ENCODE peak calls at places on chromosomes 2 and 18, in nine cellular contexts. M is IMR-90, Y is neural progenitor cell, R is neuronal stem cell, F is fibroblast of lung, V is colonic mucosa, H is MM.1S, L is mesenchymal stem cell, G is GM23248. I is an unnamed sample.
A peak's percentile ranks its signal among the peaks of the same experiment; 100 is the strongest.

GRCh38 chr2:229612395-229612971 is 101.9 kb downstream of the DNER start:
- DNase-seq in Y (no peak), R (no peak), L (no peak), V (no peak), M (no peak), F (no peak), H (no peak), G (no peak), I (no peak)

GRCh38 chr18:22229456-22230124 is 60.2 kb downstream of the GATA6 start:
- DNase-seq in M (no peak), L (no peak), F (no peak), R (no peak), V (no peak), Y (no peak), G (no peak), H (no peak), I (no peak)

GRCh38 chr2:105409717-105410116 is 10.9 kb upstream of the FHL2 start:
- DNase-seq in H (no peak), G (peak; percentile 96), M (peak; percentile 91), Y (no peak), L (no peak), F (peak; percentile 99), V (no peak), R (no peak), I (peak; percentile 79)

GRCh38 chr2:237879058-237879430 is 19.6 kb downstream of the RAMP1 start:
- DNase-seq in R (no peak), M (peak; percentile 56), Y (no peak), F (peak; percentile 22), V (no peak), H (no peak), L (no peak), G (peak; percentile 66), I (peak; percentile 80)

GRCh38 chr18:34977787-34978532 is 63.3 kb upstream of the MAPRE2 start:
- DNase-seq in L (peak; percentile 58), Y (peak; percentile 62), F (no peak), G (peak; percentile 55), M (peak; percentile 6), V (peak; percentile 82), R (no peak), H (peak; percentile 72), I (peak; percentile 47)

GRCh38 chr2:177265834-177266817 is 1.6 kb upstream of the NFE2L2 start:
- DNase-seq in V (peak; percentile 25), H (peak; percentile 57), M (peak; percentile 46), F (peak; percentile 82), Y (no peak), R (no peak), L (peak; percentile 14), G (peak; percentile 42), I (peak; percentile 80)

GRCh38 chr2:147663153-147663961 is 181.5 kb upstream of the ACVR2A start:
- DNase-seq in V (no peak), G (no peak), R (no peak), H (peak; percentile 71), M (no peak), Y (no peak), L (no peak), F (no peak), I (no peak)

GRCh38 chr18:45802814-45803492 is 22.5 kb upstream of the SIGLEC15 start:
- DNase-seq in G (peak; percentile 99), V (no peak), L (peak; percentile 98), H (no peak), M (peak; percentile 99), F (peak; percentile 100), R (no peak), Y (no peak), I (peak; percentile 86)

GRCh38 chr2:217262916-217263315 is 403.1 kb upstream of the TNP1 start:
- DNase-seq in F (peak; percentile 39), H (no peak), V (no peak), L (no peak), Y (no peak), G (no peak), R (no peak), M (no peak), I (no peak)

DNA sequence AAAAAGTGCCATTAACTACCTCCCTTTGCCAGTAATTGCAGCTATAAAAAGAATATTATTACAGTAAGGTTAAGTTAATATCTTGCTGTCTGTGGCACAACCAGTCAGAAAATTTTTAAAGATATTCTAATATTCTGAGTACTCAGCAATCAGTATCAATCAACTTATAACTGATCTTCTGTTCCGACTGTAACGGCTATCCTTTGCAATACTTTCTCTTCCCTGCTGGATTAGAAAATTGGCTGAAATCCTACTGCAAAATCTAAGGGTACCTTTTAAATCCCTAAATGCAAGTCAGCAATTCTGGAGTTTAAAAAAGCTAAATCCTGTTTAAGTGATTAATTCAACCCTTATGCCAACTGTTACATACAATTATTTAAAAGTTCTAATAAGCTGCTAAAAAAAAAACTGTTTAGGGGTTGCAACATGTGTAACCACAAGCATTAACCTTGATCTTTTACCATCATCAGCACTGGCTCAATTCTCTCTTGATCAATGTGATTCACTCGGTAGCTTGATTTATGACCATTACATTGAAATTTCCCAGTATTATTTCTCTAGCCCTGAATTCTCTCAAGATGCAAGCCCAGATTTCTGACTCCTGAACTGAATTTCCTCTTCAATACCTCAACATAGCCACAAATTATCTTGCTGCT is 20.5 kb downstream of the GAREM1 start:
- DNase-seq in G (no peak), F (peak; percentile 34), L (peak; percentile 30), V (no peak), M (no peak), R (no peak), Y (no peak), H (no peak), I (no peak)
- H3K9ac ChIP-seq in G (no peak overlapping the region), F (no peak overlapping the region), L (no peak overlapping the region), V (no peak overlapping the region), M (no peak overlapping the region), R (no peak overlapping the region), Y (no peak overlapping the region), H (no peak overlapping the region), I (no peak overlapping the region)

DNA sequence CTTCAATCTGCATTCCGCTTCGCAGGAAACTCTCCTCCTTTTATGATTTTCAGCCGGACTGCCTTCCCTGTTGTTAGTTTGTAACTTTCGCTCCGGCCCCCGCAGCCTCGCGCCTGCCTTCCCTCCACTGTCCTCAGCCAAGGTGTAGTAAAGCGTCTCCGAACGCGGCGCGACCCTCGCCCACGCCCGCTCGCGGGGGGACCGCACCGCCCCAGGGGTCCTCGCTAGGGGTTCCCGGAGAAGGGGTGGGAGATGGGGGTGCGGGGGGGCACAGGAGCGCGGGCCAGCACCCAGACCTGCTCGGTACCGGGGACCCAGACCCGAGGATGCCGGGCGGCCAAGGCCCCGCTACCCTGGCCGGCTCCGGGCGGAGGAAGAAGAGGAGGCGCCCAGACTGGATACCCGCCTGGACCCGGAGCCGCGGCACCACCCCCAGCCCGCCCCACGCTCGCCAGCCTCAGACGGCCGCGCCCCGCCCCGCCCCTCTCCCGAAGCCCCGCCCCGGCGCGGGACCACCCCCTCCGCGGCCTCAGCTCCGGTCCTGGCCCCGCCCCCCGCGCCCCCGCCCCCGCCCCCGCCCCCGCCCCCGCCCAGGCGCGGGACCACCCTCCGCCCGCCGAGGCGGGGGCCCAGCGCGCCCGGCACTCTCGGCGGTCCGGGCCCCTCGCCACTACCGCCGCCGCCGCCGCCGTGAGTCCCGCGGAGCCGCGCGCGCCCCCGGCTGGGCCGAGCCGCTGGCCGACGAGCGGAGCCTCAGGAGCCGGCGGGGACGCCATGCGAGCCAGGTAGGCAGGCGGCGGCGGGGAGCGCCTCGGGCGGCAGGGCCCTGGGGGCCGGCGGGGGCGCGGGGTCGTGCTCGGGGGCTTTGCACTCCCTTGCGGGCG is at the start of gene SH3BP4:
- DNase-seq in L (peak; percentile 84), M (peak; percentile 72), R (peak; percentile 79), G (peak; percentile 92), H (peak; percentile 28), V (peak; percentile 89), Y (peak; percentile 92), F (peak; percentile 74), I (peak; percentile 94)
- H3K9ac ChIP-seq in L (peak within 1 kb of the TSS; percentile 96), M (peak within 1 kb of the TSS; percentile 98), R (peak within 1 kb of the TSS; percentile 91), G (peak within 1 kb of the TSS; percentile 99), H (peak within 1 kb of the TSS; percentile 28), V (peak within 1 kb of the TSS; percentile 80), Y (peak within 1 kb of the TSS; percentile 74), F (peak within 1 kb of the TSS; percentile 96), I (peak within 1 kb of the TSS; percentile 97)

GRCh38 chr2:240319855-240320560 is 115.5 kb upstream of the GPC1 start:
- DNase-seq in M (peak; percentile 97), L (peak; percentile 76), H (no peak), R (no peak), Y (peak; percentile 48), V (no peak), F (peak; percentile 98), G (peak; percentile 98), I (peak; percentile 57)

GRCh38 chr2:240322231-240322955 is 113.1 kb upstream of the GPC1 start:
- DNase-seq in G (peak; percentile 23), F (peak; percentile 9), V (no peak), L (peak; percentile 12), Y (no peak), H (no peak), R (no peak), M (peak; percentile 55), I (no peak)

GRCh38 chr2:240320561-240321091 is 114.8 kb upstream of the GPC1 start:
- DNase-seq in H (no peak), V (no peak), G (peak; percentile 37), R (peak; percentile 21), M (no peak), F (peak; percentile 7), L (no peak), Y (no peak), I (no peak)

GRCh38 chr2:240322991-240323390 is 112.5 kb upstream of the GPC1 start:
- DNase-seq in R (no peak), M (no peak), Y (no peak), V (no peak), F (no peak), H (no peak), L (no peak), G (no peak), I (no peak)

GRCh38 chr2:240319221-240319854 is 116.1 kb upstream of the GPC1 start:
- DNase-seq in H (no peak), V (no peak), M (peak; percentile 21), L (no peak), R (no peak), G (no peak), F (peak; percentile 30), Y (no peak), I (no peak)
- H3K9ac ChIP-seq in H (no peak overlapping the region), V (no peak overlapping the region), M (no peak overlapping the region), L (no peak overlapping the region), R (no peak overlapping the region), G (peak overlapping the region; percentile 73), F (no peak overlapping the region), Y (no peak overlapping the region), I (no peak overlapping the region)

DNA sequence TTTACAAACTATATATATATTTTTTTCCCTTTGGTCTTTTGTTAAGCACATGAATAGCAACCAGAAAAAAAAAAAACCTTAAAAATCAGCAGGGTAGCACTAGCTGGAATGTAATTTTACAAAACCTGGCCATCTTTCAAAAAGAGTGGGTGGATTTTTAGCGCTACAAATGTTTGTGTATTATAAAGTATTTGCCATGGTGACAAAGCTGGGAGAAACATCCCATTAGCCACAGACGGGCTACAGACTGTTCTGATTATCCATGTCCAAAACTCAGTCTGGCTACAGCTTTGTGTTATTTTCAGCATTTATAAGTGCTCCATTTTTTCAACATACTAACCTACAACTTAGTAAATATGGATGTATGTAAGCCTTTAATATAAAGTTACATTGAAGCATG is 249.5 kb upstream of the TANK start:
- DNase-seq in M (peak; percentile 66), V (no peak), R (no peak), L (peak; percentile 39), H (no peak), G (peak; percentile 95), F (peak; percentile 78), Y (no peak), I (peak; percentile 94)
- H3K9ac ChIP-seq in M (no peak overlapping the region), V (no peak overlapping the region), R (no peak overlapping the region), L (peak overlapping the region; percentile 78), H (no peak overlapping the region), G (peak overlapping the region; percentile 75), F (no peak overlapping the region), Y (no peak overlapping the region), I (peak overlapping the region; percentile 67)